ENCODE peak calls at places on chromosomes 2 and 18, in seven cellular contexts. U is heart left ventricle, E is neural crest cell, V is transverse colon, F is cardiac muscle cell, X is GM13976, B is BJ. A is an unnamed sample.

GRCh38 chr2:233399306-233400225 is 45.3 kb downstream of the DGKD start:
- DNase-seq in B (no peak), X (no peak), V (no peak), F (no peak), U (no peak), E (no peak), A (no peak)

GRCh38 chr2:160062283-160063005 is at the start of gene PLA2R1:
- DNase-seq in E (peak; percentile 21), U (peak; percentile 82), B (no peak), V (peak; percentile 74), X (no peak), F (peak; percentile 59), A (no peak)

GRCh38 chr18:47754311-47755101 is 176.0 kb downstream of the SMAD2 start:
- DNase-seq in U (no peak), B (no peak), X (peak; percentile 82), V (peak; percentile 58), F (peak; percentile 14), E (peak; percentile 71), A (no peak)

GRCh38 chr18:8730080-8730827 is 24.9 kb downstream of the MTCL1 start:
- DNase-seq in X (no peak), U (peak; percentile 82), V (peak; percentile 59), B (no peak), E (no peak), F (peak; percentile 96), A (no peak)

GRCh38 chr2:235860846-235861245 is 307.3 kb downstream of the GBX2 start:
- DNase-seq in X (no peak), E (no peak), B (no peak), V (no peak), U (no peak), F (no peak), A (no peak)

GRCh38 chr2:213148572-213149331 is 2.7 kb downstream of the IKZF2 start:
- DNase-seq in U (no peak), F (no peak), V (no peak), B (no peak), X (no peak), E (no peak), A (no peak)

GRCh38 chr2:44342854-44343253 is 18.4 kb downstream of the PREPL start:
- DNase-seq in X (no peak), E (no peak), F (peak; percentile 37), B (no peak), U (no peak), V (no peak), A (no peak)

GRCh38 chr2:232931636-232932035 is 61.6 kb downstream of the SNORC start:
- DNase-seq in X (no peak), E (no peak), F (no peak), U (no peak), V (no peak), B (no peak), A (no peak)

GRCh38 chr2:204850576-204850975 is 305.3 kb downstream of the PARD3B start:
- DNase-seq in X (no peak), E (no peak), B (no peak), V (no peak), U (no peak), F (no peak), A (no peak)

GRCh38 chr2:186749179-186749578 is 55.3 kb downstream of the FAM171B start:
- DNase-seq in V (no peak), X (no peak), B (no peak), F (no peak), E (no peak), U (no peak), A (no peak)

GRCh38 chr18:49626842-49627360 is 65.0 kb downstream of the LIPG start:
- DNase-seq in X (no peak), F (no peak), B (no peak), U (no peak), E (no peak), V (no peak), A (no peak)

GRCh38 chr2:15561574-15562344 is 625 bp upstream of the NBAS start:
- DNase-seq in F (peak; percentile 82), B (no peak), V (peak; percentile 33), U (no peak), E (peak; percentile 16), X (peak; percentile 30), A (no peak)

GRCh38 chr2:49248506-49248905 is 94.2 kb upstream of the FSHR start:
- DNase-seq in X (no peak), V (no peak), B (peak; percentile 91), F (peak; percentile 97), U (no peak), E (no peak), A (no peak)

GRCh38 chr2:205758051-205758450 is 75.8 kb downstream of the NRP2 start:
- DNase-seq in E (no peak), B (no peak), U (no peak), V (no peak), X (no peak), F (peak; percentile 87), A (peak; percentile 34)

GRCh38 chr2:71894266-71894665 is 253.4 kb downstream of the CYP26B1 start:
- DNase-seq in B (no peak), U (no peak), E (no peak), F (no peak), X (peak; percentile 10), V (no peak), A (no peak)

GRCh38 chr18:32351014-32351413 is 119.7 kb downstream of the GAREM1 start:
- DNase-seq in X (no peak), B (peak; percentile 6), U (no peak), F (peak; percentile 43), E (no peak), V (no peak), A (no peak)

GRCh38 chr2:63811063-63811462 is 30.6 kb upstream of the UGP2 start:
- DNase-seq in F (no peak), B (no peak), E (no peak), V (no peak), U (no peak), X (no peak), A (no peak)

DNA sequence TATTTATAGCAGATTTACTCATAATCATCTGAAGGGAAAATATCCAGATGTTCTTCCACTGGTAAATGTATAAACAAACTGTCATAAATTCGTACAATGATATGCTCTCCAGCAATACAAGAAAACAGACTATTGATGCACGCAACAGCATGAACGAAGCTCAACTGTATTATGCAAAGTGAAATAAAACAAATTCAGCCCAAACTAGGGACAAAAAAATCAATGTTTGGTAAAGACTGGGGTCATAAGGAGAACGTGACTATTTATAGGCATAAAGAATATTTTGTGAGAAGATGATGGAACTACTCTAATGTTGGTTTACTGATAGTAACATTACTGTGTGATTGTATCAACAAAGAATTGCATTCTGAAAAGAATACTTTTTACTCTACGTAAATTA is 1276.7 kb upstream of the DDX18 start:
- DNase-seq in U (no peak), B (no peak), F (no peak), X (no peak), E (no peak), V (no peak), A (no peak)
- TF ChIP-seq CTCF in U (no peak), B (no peak), F (no peak), X (no peak), E (no peak), V (no peak), A (no peak)

GRCh38 chr2:207115715-207116364 is 49.9 kb downstream of the KLF7 start:
- DNase-seq in B (no peak), E (no peak), U (no peak), V (no peak), X (no peak), F (peak; percentile 64), A (no peak)
- TF ChIP-seq CTCF in B (peak; percentile 25), E (peak; percentile 39), U (peak; percentile 42), V (no peak), X (no peak), F (peak; percentile 28), A (peak; percentile 31)

GRCh38 chr18:26621161-26622026 is 73.0 kb upstream of the KCTD1 start:
- DNase-seq in V (peak; percentile 45), B (no peak), X (peak; percentile 70), U (no peak), F (peak; percentile 56), E (peak; percentile 41), A (no peak)
- TF ChIP-seq CTCF in V (peak; percentile 53), B (peak; percentile 45), X (peak; percentile 60), U (peak; percentile 62), F (peak; percentile 74), E (peak; percentile 68), A (peak; percentile 36)

GRCh38 chr2:73995810-73996209 is 11.1 kb downstream of the TET3 start:
- DNase-seq in B (no peak), U (no peak), V (no peak), E (no peak), X (no peak), F (no peak), A (no peak)

GRCh38 chr2:73998933-73999332 is 14.2 kb downstream of the TET3 start:
- DNase-seq in B (no peak), U (no peak), V (no peak), X (no peak), F (no peak), E (no peak), A (no peak)

GRCh38 chr2:73998451-73998850 is 13.7 kb downstream of the TET3 start:
- DNase-seq in F (no peak), B (no peak), V (no peak), X (no peak), U (no peak), E (no peak), A (no peak)

GRCh38 chr2:73999881-74000597 is 15.3 kb downstream of the TET3 start:
- DNase-seq in E (no peak), F (peak; percentile 48), V (peak; percentile 44), U (no peak), B (no peak), X (no peak), A (no peak)

GRCh38 chr2:73997813-73998212 is 13.1 kb downstream of the TET3 start:
- DNase-seq in V (no peak), E (no peak), X (no peak), F (no peak), B (no peak), U (no peak), A (no peak)
- TF ChIP-seq CTCF in V (no peak), E (no peak), X (no peak), F (no peak), B (no peak), U (no peak), A (no peak)

GRCh38 chr18:62549755-62550154 is 26.9 kb downstream of the ZCCHC2 start:
- DNase-seq in E (no peak), B (no peak), V (no peak), U (no peak), X (no peak), F (no peak), A (no peak)
- TF ChIP-seq CTCF in E (no peak), B (no peak), V (no peak), U (no peak), X (no peak), F (no peak), A (no peak)